ENCODE peak calls at places on chromosomes 11 and 22, in seven cellular contexts. O is cardiac muscle cell, N is upper lobe of right lung, Z is epithelial cell of prostate, Y is heart right ventricle, U is psoas muscle, I is GM23248. Q is an unnamed sample.
A peak's percentile ranks its signal among the peaks of the same experiment; 100 is the strongest.

GRCh38 chr11:20353829-20354434 is 9.6 kb upstream of the HTATIP2 start:
- DNase-seq in O (peak; percentile 64), N (no peak), Z (no peak), Y (peak; percentile 17), U (no peak), I (peak; percentile 71), Q (no peak)

GRCh38 chr22:48488149-48488551 is 1339.5 kb downstream of the BRD1 start:
- DNase-seq in O (no peak), N (no peak), Z (no peak), Y (no peak), U (no peak), I (peak; percentile 15), Q (no peak)

GRCh38 chr22:28951969-28952521 is 68.7 kb downstream of the ZNRF3 start:
- DNase-seq in O (no peak), N (no peak), Z (no peak), Y (no peak), U (no peak), I (no peak), Q (peak; percentile 23)

GRCh38 chr11:74493816-74494630 is 499 bp upstream of the LIPT2 start:
- DNase-seq in O (no peak), N (no peak), Z (peak; percentile 81), Y (no peak), U (no peak), I (peak; percentile 91), Q (no peak)

GRCh38 chr11:40877256-40877655 is 582.2 kb downstream of the LRRC4C start:
- DNase-seq in O (no peak), N (no peak), Z (no peak), Y (no peak), U (no peak), I (peak; percentile 2), Q (no peak)

GRCh38 chr11:72635931-72636330 is 38.3 kb downstream of the PDE2A start:
- DNase-seq in O (no peak), N (no peak), Z (no peak), Y (no peak), U (no peak), I (no peak), Q (peak; percentile 37)

GRCh38 chr22:36727110-36727509 is 23.6 kb upstream of the CACNG2 start:
- DNase-seq in O (no peak), N (peak; percentile 27), Z (no peak), Y (no peak), U (no peak), I (no peak), Q (no peak)

GRCh38 chr11:124197999-124198398 is 14.9 kb downstream of the OR10D3 start:
- DNase-seq in O (no peak), N (no peak), Z (no peak), Y (no peak), U (no peak), I (no peak), Q (no peak)

GRCh38 chr11:102924851-102925380 is 30.6 kb downstream of the MMP13 start:
- DNase-seq in O (no peak), N (no peak), Z (no peak), Y (no peak), U (no peak), I (no peak), Q (no peak)

GRCh38 chr11:66002648-66003225 is 434 bp downstream of the BANF1 start:
- DNase-seq in O (peak; percentile 57), N (no peak), Z (no peak), Y (peak; percentile 48), U (peak; percentile 91), I (peak; percentile 70), Q (peak; percentile 81)

GRCh38 chr11:105092255-105093239 is 47.0 kb downstream of the CARD18 start:
- DNase-seq in O (no peak), N (no peak), Z (peak; percentile 16), Y (no peak), U (no peak), I (no peak), Q (no peak)

GRCh38 chr22:22684605-22685561 is 40.5 kb downstream of the GGTLC2 start:
- DNase-seq in O (no peak), N (no peak), Z (no peak), Y (no peak), U (no peak), I (peak; percentile 87), Q (no peak)

GRCh38 chr22:50700387-50701075 is 27.9 kb downstream of the SHANK3 start:
- DNase-seq in O (no peak), N (peak; percentile 58), Z (no peak), Y (no peak), U (peak; percentile 44), I (no peak), Q (peak; percentile 19)

GRCh38 chr11:12213920-12214319 is 103.5 kb downstream of the MICAL2 start:
- DNase-seq in O (no peak), N (no peak), Z (no peak), Y (no peak), U (no peak), I (peak; percentile 43), Q (no peak)

GRCh38 chr11:107791343-107792048 is 67.1 kb downstream of the SLC35F2 start:
- DNase-seq in O (no peak), N (no peak), Z (no peak), Y (no peak), U (no peak), I (no peak), Q (no peak)

GRCh38 chr11:123543796-123544195 is 110.6 kb downstream of the SCN3B start:
- DNase-seq in O (no peak), N (no peak), Z (peak; percentile 31), Y (no peak), U (no peak), I (peak; percentile 92), Q (no peak)

GRCh38 chr11:8767466-8768142 is 85.0 kb downstream of the RPL27A start:
- DNase-seq in O (no peak), N (no peak), Z (no peak), Y (no peak), U (no peak), I (peak; percentile 82), Q (no peak)

GRCh38 chr11:29389793-29390192 is 627.0 kb downstream of the KCNA4 start:
- DNase-seq in O (no peak), N (no peak), Z (no peak), Y (no peak), U (no peak), I (no peak), Q (no peak)

GRCh38 chr11:73239571-73240189 is 21.6 kb downstream of the P2RY2 start:
- DNase-seq in O (no peak), N (peak; percentile 58), Z (no peak), Y (no peak), U (no peak), I (no peak), Q (no peak)

GRCh38 chr11:46006418-46007070 is 84.1 kb downstream of the LARGE2 start:
- DNase-seq in O (peak; percentile 75), N (no peak), Z (peak; percentile 2), Y (peak; percentile 47), U (no peak), I (peak; percentile 82), Q (no peak)

GRCh38 chr22:19664406-19664805 is 49.9 kb upstream of the SEPTIN5 start:
- DNase-seq in O (no peak), N (no peak), Z (no peak), Y (no peak), U (no peak), I (no peak), Q (no peak)

GRCh38 chr22:43956383-43956782 is 1.1 kb downstream of the SAMM50 start:
- DNase-seq in O (no peak), N (no peak), Z (no peak), Y (no peak), U (no peak), I (peak; percentile 25), Q (no peak)

GRCh38 chr11:45777127-45777969 is 27.6 kb upstream of the SLC35C1 start:
- DNase-seq in O (no peak), N (no peak), Z (no peak), Y (no peak), U (no peak), I (peak; percentile 55), Q (no peak)

GRCh38 chr22:30649430-30650007 is 13.9 kb downstream of the SLC35E4 start:
- DNase-seq in O (no peak), N (no peak), Z (peak; percentile 65), Y (no peak), U (peak; percentile 68), I (peak; percentile 84), Q (peak; percentile 82)

GRCh38 chr11:116108161-116108560 is 603.9 kb upstream of the CADM1 start:
- DNase-seq in O (no peak), N (no peak), Z (no peak), Y (no peak), U (no peak), I (no peak), Q (no peak)

GRCh38 chr11:1302041-1302460 is 7.4 kb downstream of the TOLLIP start:
- DNase-seq in O (no peak), N (no peak), Z (no peak), Y (no peak), U (no peak), I (no peak), Q (peak; percentile 43)
- H3K27ac ChIP-seq in O (no peak overlapping the region), N (no peak overlapping the region), Z (no peak overlapping the region), Y (no peak overlapping the region), U (no peak overlapping the region), I (no peak overlapping the region), Q (no peak overlapping the region)

GRCh38 chr11:69300124-69301032 is 6.4 kb downstream of the MYEOV start:
- DNase-seq in O (no peak), N (peak; percentile 57), Z (no peak), Y (no peak), U (no peak), I (peak; percentile 96), Q (peak; percentile 32)
- H3K27ac ChIP-seq in O (no peak overlapping the region), N (no peak overlapping the region), Z (peak overlapping the region; percentile 96), Y (no peak overlapping the region), U (no peak overlapping the region), I (peak overlapping the region; percentile 96), Q (no peak overlapping the region)

GRCh38 chr22:46887978-46888377 is 125.5 kb downstream of the TBC1D22A start:
- DNase-seq in O (no peak), N (no peak), Z (no peak), Y (no peak), U (no peak), I (no peak), Q (no peak)

GRCh38 chr22:46892866-46893265 is 130.4 kb downstream of the TBC1D22A start:
- DNase-seq in O (no peak), N (peak; percentile 45), Z (no peak), Y (no peak), U (no peak), I (no peak), Q (no peak)

GRCh38 chr22:46891382-46891951 is 129.0 kb downstream of the TBC1D22A start:
- DNase-seq in O (no peak), N (no peak), Z (no peak), Y (no peak), U (no peak), I (no peak), Q (no peak)

GRCh38 chr22:46893281-46894020 is 131.0 kb downstream of the TBC1D22A start:
- DNase-seq in O (no peak), N (peak; percentile 31), Z (no peak), Y (no peak), U (no peak), I (no peak), Q (no peak)

DNA sequence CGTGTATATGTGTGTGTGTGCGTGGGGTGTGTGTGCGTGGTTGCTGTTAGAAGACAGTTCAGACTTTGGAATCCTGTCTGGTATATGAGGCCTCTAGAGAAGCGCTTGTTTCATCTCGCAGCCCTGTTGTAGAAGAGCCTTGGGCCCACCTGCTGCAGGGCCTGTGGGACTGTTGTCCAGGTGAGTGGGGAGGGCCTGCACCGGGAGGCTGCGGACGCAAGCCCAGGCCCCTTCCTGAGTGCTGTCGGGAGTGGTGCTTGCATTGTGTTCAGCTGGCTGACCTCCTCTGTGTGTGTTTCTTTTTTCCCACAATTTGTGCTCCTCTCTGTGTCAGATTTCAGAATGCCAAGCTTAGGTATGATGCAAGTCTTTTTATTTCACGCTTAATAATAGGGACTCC is 128.4 kb downstream of the TBC1D22A start:
- DNase-seq in O (no peak), N (no peak), Z (no peak), Y (no peak), U (no peak), I (no peak), Q (no peak)
- H3K27ac ChIP-seq in O (no peak overlapping the region), N (no peak overlapping the region), Z (no peak overlapping the region), Y (no peak overlapping the region), U (no peak overlapping the region), I (no peak overlapping the region), Q (no peak overlapping the region)

GRCh38 chr11:128260398-128260797 is 327.0 kb downstream of the ETS1 start:
- DNase-seq in O (no peak), N (no peak), Z (no peak), Y (no peak), U (no peak), I (no peak), Q (no peak)
- H3K27ac ChIP-seq in O (no peak overlapping the region), N (no peak overlapping the region), Z (no peak overlapping the region), Y (no peak overlapping the region), U (no peak overlapping the region), I (no peak overlapping the region), Q (no peak overlapping the region)

Q was measured in right cardiac atrium.